ENCODE peak calls at places on chromosomes 16 and 17, in nine cellular contexts. F is prostate gland, R is esophagus squamous epithelium, Q is IMR-90, G is transverse colon, E is uterus, S is stomach, A is breast epithelium, I is suprapubic skin. M is an unnamed sample.

GRCh38 chr16:67641779-67642708 is 2.9 kb upstream of the CARMIL2 start:
- DNase-seq in F (peak; percentile 67), R (no peak), Q (peak; percentile 33), G (no peak), E (no peak), S (peak; percentile 75), A (no peak), I (peak; percentile 67), M (peak; percentile 80)

GRCh38 chr17:7626956-7627249 is 718 bp downstream of the SAT2 start:
- DNase-seq in F (no peak), R (no peak), Q (no peak), G (no peak), E (no peak), S (no peak), A (no peak), I (no peak), M (no peak)

GRCh38 chr17:48753794-48754499 is 25.4 kb upstream of the HOXB13 start:
- DNase-seq in F (no peak), R (no peak), Q (no peak), G (no peak), E (no peak), S (no peak), A (no peak), I (no peak), M (no peak)

GRCh38 chr16:83615553-83615952 is 192.2 kb upstream of the HSBP1 start:
- DNase-seq in F (no peak), R (no peak), Q (peak; percentile 48), G (no peak), E (no peak), S (no peak), A (no peak), I (no peak), M (no peak)

GRCh38 chr17:22300731-22301352 is 608.5 kb downstream of the KCNJ18 start:
- DNase-seq in F (no peak), R (no peak), Q (no peak), G (no peak), E (no peak), S (no peak), A (no peak), I (no peak), M (no peak)

GRCh38 chr16:25063865-25064264 is 47.7 kb upstream of the LCMT1 start:
- DNase-seq in F (no peak), R (no peak), Q (peak; percentile 74), G (no peak), E (no peak), S (no peak), A (no peak), I (no peak), M (no peak)

GRCh38 chr16:970766-971581 is at the start of gene LMF1:
- DNase-seq in F (peak; percentile 93), R (peak; percentile 56), Q (peak; percentile 79), G (peak; percentile 97), E (peak; percentile 87), S (peak; percentile 97), A (peak; percentile 97), I (peak; percentile 96), M (peak; percentile 97)

GRCh38 chr17:73013816-73014663 is 78.4 kb downstream of the SLC39A11 start:
- DNase-seq in F (no peak), R (no peak), Q (peak; percentile 24), G (no peak), E (no peak), S (no peak), A (no peak), I (no peak), M (no peak)

GRCh38 chr17:77209330-77209748 is 68.6 kb downstream of the SEC14L1 start:
- DNase-seq in F (no peak), R (no peak), Q (no peak), G (no peak), E (no peak), S (peak; percentile 73), A (no peak), I (peak; percentile 32), M (no peak)

GRCh38 chr16:2597560-2597902 is 59.7 kb downstream of the PDPK1 start:
- DNase-seq in F (no peak), R (no peak), Q (no peak), G (no peak), E (no peak), S (no peak), A (peak; percentile 15), I (no peak), M (peak; percentile 43)

GRCh38 chr16:2598133-2598641 is 60.4 kb downstream of the PDPK1 start:
- DNase-seq in F (no peak), R (no peak), Q (no peak), G (no peak), E (no peak), S (no peak), A (peak; percentile 42), I (no peak), M (peak; percentile 35)

GRCh38 chr16:2598723-2599122 is 60.9 kb downstream of the PDPK1 start:
- DNase-seq in F (no peak), R (no peak), Q (no peak), G (no peak), E (no peak), S (no peak), A (no peak), I (no peak), M (no peak)

GRCh38 chr16:2603165-2604015 is 65.6 kb downstream of the PDPK1 start:
- DNase-seq in F (peak; percentile 93), R (peak; percentile 56), Q (peak; percentile 95), G (peak; percentile 97), E (peak; percentile 93), S (peak; percentile 95), A (peak; percentile 94), I (peak; percentile 97), M (peak; percentile 95)
- TF ChIP-seq POLR2A in F (peak; percentile 92), R (no peak), Q (peak; percentile 97), G (peak; percentile 95), E (peak; percentile 84), S (peak; percentile 67), A (peak; percentile 62), I (peak; percentile 81), M (peak; percentile 96)

DNA sequence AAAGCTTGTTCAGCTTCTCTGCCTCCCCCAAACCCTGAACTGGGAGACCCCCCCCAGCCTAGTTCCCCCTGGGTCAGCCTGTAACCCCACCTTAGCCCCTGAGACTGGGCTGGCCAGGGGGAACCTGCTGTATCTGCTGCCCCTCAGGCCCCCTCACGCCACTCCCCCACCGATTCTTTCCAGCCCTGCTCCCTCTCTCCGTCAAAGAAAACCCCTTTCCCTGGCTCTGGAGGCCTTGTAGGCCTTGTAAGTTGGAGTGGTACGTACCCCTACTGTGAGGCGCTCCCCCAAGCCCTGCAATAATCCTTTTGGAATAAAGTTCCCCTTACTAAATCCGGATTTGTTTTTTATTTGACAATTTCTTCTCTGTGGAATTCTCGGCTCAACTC is 47.3 kb downstream of the SLC7A5 start:
- DNase-seq in F (no peak), R (no peak), Q (no peak), G (no peak), E (no peak), S (no peak), A (no peak), I (no peak), M (no peak)
- H3K4me1 ChIP-seq in F (no peaks in the 10 kb centered on the region), R (peaks cover 49% of the 10 kb centered on the region), Q (no peaks in the 10 kb centered on the region), G (no peaks in the 10 kb centered on the region), E (no peaks in the 10 kb centered on the region), S (no peaks in the 10 kb centered on the region), A (no peaks in the 10 kb centered on the region), I (no peaks in the 10 kb centered on the region), M (no peaks in the 10 kb centered on the region)

DNA sequence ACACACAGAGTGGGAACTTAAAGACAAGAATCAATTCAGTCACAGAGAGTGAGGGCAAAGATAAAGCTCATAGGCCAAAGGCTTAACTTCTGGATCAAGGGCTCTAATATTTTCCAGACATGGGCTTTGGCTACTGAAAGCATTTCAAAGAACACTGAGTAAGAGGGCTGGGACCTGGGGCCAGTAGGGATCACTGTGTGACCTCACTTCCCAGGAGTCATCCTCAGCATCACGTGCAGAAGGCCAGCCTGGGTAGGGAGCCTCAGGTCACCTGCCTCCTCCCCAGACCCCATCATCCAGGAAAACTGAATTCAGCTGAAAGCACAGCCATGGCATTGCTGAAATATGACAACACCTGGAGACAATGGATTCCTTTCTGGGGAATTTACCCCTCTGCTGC is 163.5 kb downstream of the RAB11FIP4 start:
- DNase-seq in F (no peak), R (no peak), Q (no peak), G (no peak), E (no peak), S (no peak), A (no peak), I (no peak), M (no peak)
- TF ChIP-seq CTCF in F (no peak), R (no peak), Q (no peak), G (no peak), E (no peak), S (no peak), A (no peak), I (no peak), M (no peak)

DNA sequence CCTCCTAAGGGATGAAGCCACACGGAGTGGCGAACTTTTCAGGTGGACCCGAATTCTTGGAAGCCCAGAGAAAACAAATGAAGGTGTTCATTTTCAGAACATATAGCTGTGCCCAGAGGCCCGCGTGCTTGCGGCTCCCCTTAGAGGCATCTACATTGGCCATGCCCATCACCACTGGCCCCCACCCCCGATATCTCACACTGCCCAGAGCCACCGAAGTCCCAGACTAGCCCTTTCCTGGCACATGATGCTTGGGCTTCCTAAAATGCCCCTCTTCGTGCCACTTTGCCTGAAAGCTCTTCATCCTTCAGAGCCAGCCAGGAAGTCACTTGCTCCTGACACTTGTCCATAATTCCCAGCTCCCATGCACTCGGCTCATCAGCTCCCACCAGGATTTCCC is 2.1 kb upstream of the HEXIM1 start:
- DNase-seq in F (no peak), R (no peak), Q (no peak), G (no peak), E (no peak), S (no peak), A (no peak), I (no peak), M (peak; percentile 57)
- TF ChIP-seq POLR2A in F (no peak), R (no peak), Q (no peak), G (no peak), E (no peak), S (no peak), A (no peak), I (no peak), M (no peak)

GRCh38 chr16:3986235-3986544 is 105.7 kb upstream of the CREBBP start:
- DNase-seq in F (no peak), R (no peak), Q (no peak), G (no peak), E (no peak), S (no peak), A (no peak), I (no peak), M (no peak)
- H3K4me1 ChIP-seq in F (no peaks in the 10 kb centered on the region), R (peaks cover 8% of the 10 kb centered on the region), Q (peaks cover 1% of the 10 kb centered on the region), G (no peaks in the 10 kb centered on the region), E (no peaks in the 10 kb centered on the region), S (peaks cover 10% of the 10 kb centered on the region), A (no peaks in the 10 kb centered on the region), I (no peaks in the 10 kb centered on the region), M (no peaks in the 10 kb centered on the region)

M was measured in right lobe of liver.